ENCODE peak calls at places on chromosomes 4 and X, in eight cellular contexts. Z is stimulated activated CD4-positive, alpha-beta T cell treated with anti-CD3 and anti-CD28 coated beads, Interleukin-15, amount 100 ng/mL, for 1 hour; Q is fibroblast of pulmonary artery; M is fibroblast of mammary gland; J is NCI-H446 treated with DMSO at 0.1 percent for 48 hours; I is fibroblast of gingiva; B is Daoy; U is activated T-cell treated with anti-CD3 and anti-CD28 coated beads for 48 hours. D is an unnamed sample.

GRCh38 chr4:7909966-7910720 is 29.5 kb downstream of the AFAP1 start:
- DNase-seq in Z (no peak), Q (peak; percentile 82), M (peak; percentile 81), J (peak; percentile 80), I (peak; percentile 74), B (no peak), U (no peak), D (no peak)

GRCh38 chrX:40684092-40684491 is 36.7 kb upstream of the CXorf38 start:
- DNase-seq in Z (no peak), Q (no peak), M (no peak), J (no peak), I (no peak), B (no peak), U (no peak), D (no peak)

GRCh38 chr4:145945431-145946155 is 7.0 kb upstream of the ZNF827 start:
- DNase-seq in Z (no peak), Q (no peak), M (peak; percentile 38), J (no peak), I (peak; percentile 36), B (no peak), U (no peak), D (no peak)

GRCh38 chr4:646460-646859 is 21.1 kb downstream of the PDE6B start:
- DNase-seq in Z (no peak), Q (no peak), M (no peak), J (no peak), I (no peak), B (no peak), U (peak; percentile 20), D (no peak)

GRCh38 chr4:56575820-56576429 is 70.3 kb downstream of the ARL9 start:
- DNase-seq in Z (no peak), Q (peak; percentile 70), M (peak; percentile 64), J (no peak), I (peak; percentile 40), B (no peak), U (no peak), D (no peak)

GRCh38 chr4:145736241-145736831 is 56.4 kb downstream of the C4orf51 start:
- DNase-seq in Z (no peak), Q (peak; percentile 59), M (peak; percentile 37), J (peak; percentile 43), I (peak; percentile 69), B (no peak), U (no peak), D (no peak)

GRCh38 chr4:7365472-7366179 is 69.1 kb downstream of the PSAPL1 start:
- DNase-seq in Z (no peak), Q (no peak), M (no peak), J (peak; percentile 40), I (no peak), B (no peak), U (no peak), D (no peak)

GRCh38 chr4:185142911-185143595 is at the start of gene SLC25A4:
- DNase-seq in Z (peak; percentile 68), Q (peak; percentile 63), M (peak; percentile 46), J (peak; percentile 63), I (peak; percentile 66), B (peak; percentile 74), U (peak; percentile 89), D (peak; percentile 74)

D was measured in central memory CD8-positive, alpha-beta T cell.